ENCODE peak calls at places on chromosomes 5 and 9, in six cellular contexts. One of them, this sample, is unnamed.

GRCh38 chr5:1930880-1931589 is 48.3 kb upstream of the IRX4 start:
- DNase-seq in central memory CD4-positive, alpha-beta T cell: no peak
- DNase-seq in HTR-8/SVneo: no peak
- DNase-seq in NCI-H1436: no peak
- DNase-seq in esophagus muscularis mucosa: no peak
- DNase-seq in activated CD4-positive, alpha-beta T cell treated with anti-CD3 and anti-CD28 coated beads, Interleukin-2, amount 50 U/mL, for 1 hour: no peak
- DNase-seq in this sample: no peak

GRCh38 chr9:118088075-118088474 is 383.9 kb downstream of the TLR4 start:
- DNase-seq in central memory CD4-positive, alpha-beta T cell: no peak
- DNase-seq in HTR-8/SVneo: no peak
- DNase-seq in NCI-H1436: no peak
- DNase-seq in esophagus muscularis mucosa: no peak
- DNase-seq in activated CD4-positive, alpha-beta T cell treated with anti-CD3 and anti-CD28 coated beads, Interleukin-2, amount 50 U/mL, for 1 hour: no peak
- DNase-seq in this sample: no peak

GRCh38 chr5:116492776-116493175 is 81.8 kb downstream of the SEMA6A start:
- DNase-seq in central memory CD4-positive, alpha-beta T cell: no peak
- DNase-seq in HTR-8/SVneo: no peak
- DNase-seq in NCI-H1436: no peak
- DNase-seq in esophagus muscularis mucosa: peak
- DNase-seq in activated CD4-positive, alpha-beta T cell treated with anti-CD3 and anti-CD28 coated beads, Interleukin-2, amount 50 U/mL, for 1 hour: no peak
- DNase-seq in this sample: no peak

GRCh38 chr9:5735072-5735471 is 97.8 kb downstream of the ERMP1 start:
- DNase-seq in central memory CD4-positive, alpha-beta T cell: no peak
- DNase-seq in HTR-8/SVneo: no peak
- DNase-seq in NCI-H1436: no peak
- DNase-seq in esophagus muscularis mucosa: no peak
- DNase-seq in activated CD4-positive, alpha-beta T cell treated with anti-CD3 and anti-CD28 coated beads, Interleukin-2, amount 50 U/mL, for 1 hour: no peak
- DNase-seq in this sample: no peak

GRCh38 chr5:58641533-58641932 is 58.7 kb downstream of the RAB3C start:
- DNase-seq in central memory CD4-positive, alpha-beta T cell: no peak
- DNase-seq in HTR-8/SVneo: no peak
- DNase-seq in NCI-H1436: no peak
- DNase-seq in esophagus muscularis mucosa: no peak
- DNase-seq in activated CD4-positive, alpha-beta T cell treated with anti-CD3 and anti-CD28 coated beads, Interleukin-2, amount 50 U/mL, for 1 hour: no peak
- DNase-seq in this sample: no peak

GRCh38 chr9:99977042-99977792 is 70.8 kb downstream of the STX17 start:
- DNase-seq in central memory CD4-positive, alpha-beta T cell: no peak
- DNase-seq in HTR-8/SVneo: no peak
- DNase-seq in NCI-H1436: no peak
- DNase-seq in esophagus muscularis mucosa: no peak
- DNase-seq in activated CD4-positive, alpha-beta T cell treated with anti-CD3 and anti-CD28 coated beads, Interleukin-2, amount 50 U/mL, for 1 hour: no peak
- DNase-seq in this sample: no peak

GRCh38 chr9:71820516-71820915 is 52.2 kb upstream of the CEMIP2 start:
- DNase-seq in central memory CD4-positive, alpha-beta T cell: no peak
- DNase-seq in HTR-8/SVneo: no peak
- DNase-seq in NCI-H1436: no peak
- DNase-seq in esophagus muscularis mucosa: no peak
- DNase-seq in activated CD4-positive, alpha-beta T cell treated with anti-CD3 and anti-CD28 coated beads, Interleukin-2, amount 50 U/mL, for 1 hour: no peak
- DNase-seq in this sample: no peak

GRCh38 chr9:135300346-135301141 is 179.0 kb upstream of the PPP1R26 start:
- DNase-seq in central memory CD4-positive, alpha-beta T cell: no peak
- DNase-seq in HTR-8/SVneo: no peak
- DNase-seq in NCI-H1436: no peak
- DNase-seq in esophagus muscularis mucosa: no peak
- DNase-seq in activated CD4-positive, alpha-beta T cell treated with anti-CD3 and anti-CD28 coated beads, Interleukin-2, amount 50 U/mL, for 1 hour: no peak
- DNase-seq in this sample: no peak

GRCh38 chr5:127886141-127886540 is 182.9 kb downstream of the CCDC192 start:
- DNase-seq in central memory CD4-positive, alpha-beta T cell: no peak
- DNase-seq in HTR-8/SVneo: no peak
- DNase-seq in NCI-H1436: no peak
- DNase-seq in esophagus muscularis mucosa: no peak
- DNase-seq in activated CD4-positive, alpha-beta T cell treated with anti-CD3 and anti-CD28 coated beads, Interleukin-2, amount 50 U/mL, for 1 hour: no peak
- DNase-seq in this sample: no peak

GRCh38 chr5:81802625-81803024 is 51.7 kb upstream of the SSBP2 start:
- DNase-seq in central memory CD4-positive, alpha-beta T cell: no peak
- DNase-seq in HTR-8/SVneo: no peak
- DNase-seq in NCI-H1436: no peak
- DNase-seq in esophagus muscularis mucosa: no peak
- DNase-seq in activated CD4-positive, alpha-beta T cell treated with anti-CD3 and anti-CD28 coated beads, Interleukin-2, amount 50 U/mL, for 1 hour: no peak
- DNase-seq in this sample: no peak

GRCh38 chr5:122118356-122118948 is 10.9 kb upstream of the ZNF474 start:
- DNase-seq in central memory CD4-positive, alpha-beta T cell: no peak
- DNase-seq in HTR-8/SVneo: no peak
- DNase-seq in NCI-H1436: no peak
- DNase-seq in esophagus muscularis mucosa: no peak
- DNase-seq in activated CD4-positive, alpha-beta T cell treated with anti-CD3 and anti-CD28 coated beads, Interleukin-2, amount 50 U/mL, for 1 hour: no peak
- DNase-seq in this sample: no peak

GRCh38 chr9:98482248-98482647 is 226.5 kb downstream of the GABBR2 start:
- DNase-seq in central memory CD4-positive, alpha-beta T cell: no peak
- DNase-seq in HTR-8/SVneo: no peak
- DNase-seq in NCI-H1436: no peak
- DNase-seq in esophagus muscularis mucosa: no peak
- DNase-seq in activated CD4-positive, alpha-beta T cell treated with anti-CD3 and anti-CD28 coated beads, Interleukin-2, amount 50 U/mL, for 1 hour: no peak
- DNase-seq in this sample: no peak

GRCh38 chr9:73149371-73150067 is 2.1 kb upstream of the ANXA1 start:
- DNase-seq in central memory CD4-positive, alpha-beta T cell: peak
- DNase-seq in HTR-8/SVneo: peak
- DNase-seq in NCI-H1436: peak
- DNase-seq in esophagus muscularis mucosa: no peak
- DNase-seq in activated CD4-positive, alpha-beta T cell treated with anti-CD3 and anti-CD28 coated beads, Interleukin-2, amount 50 U/mL, for 1 hour: no peak
- DNase-seq in this sample: peak

This sample was measured in AML-193.